ENCODE peak calls at places on chromosomes 11 and 22, in eight cellular contexts. R is A549, K is SK-N-SH, J is H1, X is K562, C is HCT116, I is HepG2, O is endothelial cell of umbilical vein. H is an unnamed sample.

GRCh38 chr11:119236490-119236889 is 30.4 kb downstream of the CBL start:
- DNase-seq in R (no peak), C (no peak), K (no peak), J (no peak), O (no peak), X (no peak), I (no peak), H (no peak)

GRCh38 chr11:44983786-44984185 is 33.1 kb upstream of the TP53I11 start:
- DNase-seq in K (no peak), I (no peak), C (no peak), J (no peak), R (no peak), X (no peak), O (peak; percentile 4), H (no peak)

GRCh38 chr22:36243996-36244395 is 4.7 kb upstream of the APOL2 start:
- DNase-seq in X (no peak), C (no peak), I (no peak), K (no peak), O (no peak), R (no peak), J (no peak), H (no peak)

GRCh38 chr22:45949258-45949870 is 27.6 kb downstream of the WNT7B start:
- DNase-seq in R (no peak), X (no peak), J (no peak), I (no peak), C (no peak), O (no peak), K (no peak), H (no peak)

GRCh38 chr22:36901411-36902142 is 11.9 kb upstream of the CSF2RB start:
- DNase-seq in R (no peak), X (peak; percentile 12), C (no peak), J (no peak), O (no peak), I (no peak), K (no peak), H (peak; percentile 90)

GRCh38 chr22:46547179-46547882 is 9.9 kb upstream of the CELSR1 start:
- DNase-seq in R (peak; percentile 30), O (peak; percentile 24), K (no peak), I (no peak), J (no peak), X (no peak), C (no peak), H (no peak)

GRCh38 chr11:117230286-117230961 is 1.4 kb downstream of the PCSK7 start:
- DNase-seq in I (no peak), J (no peak), C (no peak), R (no peak), K (no peak), O (no peak), X (no peak), H (peak; percentile 45)

GRCh38 chr22:33167998-33168397 is 109.8 kb upstream of the SYN3 start:
- DNase-seq in X (no peak), K (no peak), I (no peak), R (no peak), O (no peak), C (no peak), J (no peak), H (no peak)

GRCh38 chr22:37021710-37022482 is 2.4 kb downstream of the MPST start:
- DNase-seq in O (peak; percentile 23), R (peak; percentile 55), K (peak; percentile 82), I (no peak), C (peak; percentile 27), X (peak; percentile 58), J (no peak), H (no peak)

GRCh38 chr22:45779351-45779750 is 107.7 kb downstream of the ATXN10 start:
- DNase-seq in J (no peak), C (no peak), R (no peak), K (no peak), O (no peak), I (no peak), X (no peak), H (no peak)

GRCh38 chr11:58674609-58675008 is 52.1 kb downstream of the CNTF start:
- DNase-seq in X (no peak), K (no peak), C (no peak), R (no peak), J (no peak), I (no peak), O (no peak), H (no peak)

GRCh38 chr11:6638437-6638836 is 17.2 kb downstream of the DCHS1 start:
- DNase-seq in K (no peak), X (peak; percentile 51), J (no peak), O (no peak), R (no peak), C (no peak), I (no peak), H (no peak)

GRCh38 chr22:48079505-48080295 is 1317.2 kb downstream of the TBC1D22A start:
- DNase-seq in R (no peak), J (no peak), I (no peak), X (no peak), K (no peak), C (no peak), O (no peak), H (no peak)

GRCh38 chr22:32465661-32466060 is 1.4 kb upstream of the BPIFC start:
- DNase-seq in K (no peak), X (no peak), I (no peak), J (no peak), C (no peak), O (no peak), R (no peak), H (no peak)

GRCh38 chr11:67632175-67632981 is 2.6 kb upstream of the NUDT8 start:
- DNase-seq in O (no peak), J (no peak), I (peak; percentile 71), C (no peak), K (no peak), X (no peak), R (no peak), H (no peak)

GRCh38 chr11:47550288-47551052 is 2.5 kb downstream of the CELF1 start:
- DNase-seq in I (no peak), J (no peak), X (no peak), K (no peak), R (no peak), O (no peak), C (no peak), H (no peak)
- H3K4me2 ChIP-seq in I (peak overlapping the region; percentile 81), J (no peak overlapping the region), X (no peak overlapping the region), K (peak overlapping the region; percentile 84), R (peak overlapping the region; percentile 94), O (peak overlapping the region; percentile 59), C (peak overlapping the region; percentile 98), H (peak overlapping the region; percentile 46)

GRCh38 chr11:92226331-92227232 is 2.0 kb downstream of the FAT3 start:
- DNase-seq in K (peak; percentile 65), C (no peak), O (no peak), J (no peak), X (no peak), R (no peak), I (no peak), H (no peak)

GRCh38 chr11:92224394-92225205 is at the start of gene FAT3:
- DNase-seq in O (peak; percentile 10), K (peak; percentile 83), R (peak; percentile 56), J (no peak), I (no peak), X (no peak), C (no peak), H (no peak)

GRCh38 chr11:92227233-92227593 is 2.6 kb downstream of the FAT3 start:
- DNase-seq in J (no peak), C (no peak), K (peak; percentile 49), X (no peak), O (no peak), I (no peak), R (no peak), H (no peak)

GRCh38 chr11:92225563-92226308 is 1.1 kb downstream of the FAT3 start:
- DNase-seq in C (no peak), O (no peak), R (no peak), I (no peak), X (no peak), K (peak; percentile 71), J (no peak), H (no peak)

GRCh38 chr11:92225206-92225562 is 566 bp downstream of the FAT3 start:
- DNase-seq in R (no peak), J (no peak), X (no peak), C (no peak), O (no peak), I (no peak), K (no peak), H (no peak)
- TF ChIP-seq MAX in R (no peak), J (no peak), X (no peak), C (no peak), O (no peak), I (no peak), K (no peak), H (no peak)

GRCh38 chr11:959608-960007 is 33.9 kb downstream of the AP2A2 start:
- DNase-seq in K (no peak), I (peak; percentile 63), O (no peak), J (no peak), R (no peak), C (no peak), X (no peak), H (no peak)

GRCh38 chr11:958101-958500 is 32.4 kb downstream of the AP2A2 start:
- DNase-seq in X (no peak), R (no peak), C (no peak), O (no peak), J (no peak), I (no peak), K (no peak), H (no peak)

GRCh38 chr11:957201-957920 is 31.7 kb downstream of the AP2A2 start:
- DNase-seq in J (no peak), X (no peak), R (no peak), I (no peak), C (no peak), O (no peak), K (no peak), H (no peak)

GRCh38 chr11:961921-962320 is 36.3 kb downstream of the AP2A2 start:
- DNase-seq in O (no peak), C (no peak), R (no peak), I (no peak), K (peak; percentile 7), J (no peak), X (no peak), H (no peak)

DNA sequence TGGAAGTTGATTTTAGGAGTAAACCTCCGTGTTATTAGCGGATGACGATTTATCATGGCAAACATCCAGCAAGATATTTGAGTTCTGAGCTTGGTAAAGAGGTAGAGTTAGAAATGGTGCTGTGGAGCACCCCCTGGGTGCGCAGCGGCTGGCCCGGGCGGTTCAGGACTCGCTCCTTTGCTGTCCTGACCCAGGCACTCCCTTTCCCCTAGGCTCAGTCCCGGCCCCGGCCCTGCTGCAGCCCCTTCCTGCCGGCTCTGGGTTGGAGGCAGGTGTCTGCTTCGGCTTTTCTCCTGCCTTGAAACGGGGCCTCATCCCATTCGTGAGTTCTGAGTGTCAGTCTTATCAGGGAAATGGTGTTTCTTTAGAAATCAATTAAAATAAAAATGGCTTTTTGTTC is 33.4 kb downstream of the AP2A2 start:
- DNase-seq in J (no peak), I (no peak), O (no peak), R (no peak), X (no peak), K (no peak), C (no peak), H (no peak)
- H3K4me2 ChIP-seq in J (no peak overlapping the region), I (no peak overlapping the region), O (no peak overlapping the region), R (no peak overlapping the region), X (no peak overlapping the region), K (no peak overlapping the region), C (no peak overlapping the region), H (no peak overlapping the region)

DNA sequence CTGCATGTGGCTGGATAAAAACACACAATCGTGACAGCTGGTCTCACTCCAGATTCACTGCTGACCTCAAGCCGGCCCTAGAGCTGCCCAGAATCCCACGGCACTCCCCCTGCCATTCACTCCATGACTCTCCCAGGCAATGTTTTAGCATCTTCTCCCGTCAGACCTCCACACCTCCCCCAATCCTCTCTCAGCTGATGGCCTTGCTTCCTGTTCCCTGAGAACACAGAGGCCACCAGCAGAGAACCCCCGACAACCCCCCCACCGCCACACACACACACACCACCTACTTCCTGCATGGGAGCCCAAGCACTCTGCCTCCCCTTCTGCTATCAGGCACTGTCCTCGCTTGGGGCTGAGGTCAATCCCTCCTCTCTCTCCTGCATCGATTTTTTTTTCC is 9.3 kb downstream of the TNKS1BP1 start:
- DNase-seq in J (no peak), I (no peak), O (no peak), C (no peak), R (no peak), K (no peak), X (peak; percentile 45), H (no peak)
- TF ChIP-seq MAX in J (no peak), I (no peak), O (no peak), C (no peak), R (no peak), K (no peak), X (no peak), H (no peak)

H was measured in GM12878.